ENCODE peak calls at places on chromosomes 7 and 10, in four cellular contexts. D is T-helper 2 cell; A is RWPE1; W is natural killer cell treated with Interleukin-12 subunit alpha and Interleukin-12 subunit beta and Interleukin-15 and Interleukin-18, amount 100 ng/mL, for 72 hours. V is an unnamed sample.

GRCh38 chr7:15954671-15955354 is 268.3 kb upstream of the MEOX2 start:
- DNase-seq in D (no peak), A (no peak), W (no peak), V (no peak)

GRCh38 chr10:26860026-26860541 is 674 bp downstream of the ABI1 start:
- DNase-seq in D (peak; percentile 13), A (peak; percentile 75), W (peak; percentile 68), V (peak; percentile 46)

GRCh38 chr10:43808136-43808535 is 159.5 kb upstream of the ZNF32 start:
- DNase-seq in D (no peak), A (no peak), W (no peak), V (no peak)

GRCh38 chr7:1758417-1758858 is 88.4 kb downstream of the ELFN1 start:
- DNase-seq in D (no peak), A (peak; percentile 29), W (no peak), V (peak; percentile 5)

GRCh38 chr10:113849946-113850345 is 3.9 kb downstream of the DCLRE1A start:
- DNase-seq in D (no peak), A (no peak), W (no peak), V (no peak)

GRCh38 chr7:113015038-113015645 is 71.5 kb downstream of the GPR85 start:
- DNase-seq in D (no peak), A (peak; percentile 14), W (no peak), V (peak; percentile 9)

GRCh38 chr10:104231784-104232612 is at the start of gene CFAP43:
- DNase-seq in D (peak; percentile 99), A (peak; percentile 100), W (peak; percentile 98), V (peak; percentile 90)

GRCh38 chr7:151261534-151261933 is 13.0 kb upstream of the SMARCD3 start:
- DNase-seq in D (no peak), A (no peak), W (no peak), V (no peak)

GRCh38 chr10:62993121-62993520 is 140.0 kb upstream of the NRBF2 start:
- DNase-seq in D (no peak), A (no peak), W (no peak), V (no peak)

GRCh38 chr10:132660385-132660784 is 122.8 kb downstream of the INPP5A start:
- DNase-seq in D (no peak), A (no peak), W (no peak), V (no peak)

GRCh38 chr10:71587941-71588573 is 131.5 kb downstream of the C10orf105 start:
- DNase-seq in D (no peak), A (no peak), W (no peak), V (no peak)

GRCh38 chr7:155883491-155884224 is 71.4 kb upstream of the SHH start:
- DNase-seq in D (no peak), A (no peak), W (no peak), V (no peak)

GRCh38 chr10:47441973-47442750 is 41.8 kb downstream of the ANXA8 start:
- DNase-seq in D (no peak), A (no peak), W (peak; percentile 32), V (no peak)

GRCh38 chr7:135597181-135597925 is 39.6 kb downstream of the NUP205 start:
- DNase-seq in D (no peak), A (no peak), W (no peak), V (no peak)

GRCh38 chr7:124106575-124106974 is 73.7 kb upstream of the TMEM229A start:
- DNase-seq in D (no peak), A (no peak), W (no peak), V (no peak)

GRCh38 chr10:112728118-112728963 is 221.7 kb upstream of the TCF7L2 start:
- DNase-seq in D (no peak), A (no peak), W (no peak), V (no peak)

GRCh38 chr10:73211106-73211811 is 35.8 kb downstream of the DNAJC9 start:
- DNase-seq in D (no peak), A (no peak), W (no peak), V (no peak)

GRCh38 chr7:106126170-106126938 is 14.2 kb upstream of the SYPL1 start:
- DNase-seq in D (no peak), A (peak; percentile 64), W (no peak), V (no peak)

GRCh38 chr7:12888727-12889126 is 201.3 kb downstream of the ARL4A start:
- DNase-seq in D (no peak), A (no peak), W (no peak), V (no peak)

GRCh38 chr7:131106681-131107342 is 220.9 kb upstream of the MKLN1 start:
- DNase-seq in D (peak; percentile 26), A (peak; percentile 26), W (no peak), V (no peak)

GRCh38 chr7:116500071-116500853 is 724 bp downstream of the CAV2 start:
- DNase-seq in D (peak; percentile 12), A (peak; percentile 63), W (no peak), V (peak; percentile 72)

GRCh38 chr10:61939575-61940301 is 38.2 kb downstream of the ARID5B start:
- DNase-seq in D (no peak), A (peak; percentile 75), W (no peak), V (peak; percentile 33)

GRCh38 chr7:47067215-47067614 is 514.7 kb downstream of the TNS3 start:
- DNase-seq in D (no peak), A (no peak), W (no peak), V (no peak)

GRCh38 chr7:3300651-3301471 is at the start of gene SDK1:
- DNase-seq in D (peak; percentile 87), A (peak; percentile 87), W (peak; percentile 95), V (peak; percentile 52)

GRCh38 chr7:158366916-158367633 is 220.5 kb downstream of the PTPRN2 start:
- DNase-seq in D (no peak), A (no peak), W (no peak), V (no peak)

GRCh38 chr7:97179454-97180104 is 62.1 kb downstream of the SDHAF3 start:
- DNase-seq in D (peak; percentile 6), A (peak; percentile 73), W (peak; percentile 64), V (peak; percentile 57)

GRCh38 chr10:61857746-61858145 is 43.8 kb upstream of the ARID5B start:
- DNase-seq in D (no peak), A (no peak), W (no peak), V (no peak)

GRCh38 chr10:129865960-129866359 is 98.1 kb downstream of the EBF3 start:
- DNase-seq in D (no peak), A (no peak), W (no peak), V (no peak)

GRCh38 chr7:151057038-151057736 is 510 bp downstream of the CDK5 start:
- DNase-seq in D (no peak), A (no peak), W (no peak), V (no peak)

GRCh38 chr7:128217030-128217805 is 23.9 kb upstream of the LEP start:
- DNase-seq in D (no peak), A (peak; percentile 76), W (no peak), V (no peak)

GRCh38 chr10:60305394-60305892 is 84.2 kb downstream of the ANK3 start:
- DNase-seq in D (no peak), A (no peak), W (no peak), V (no peak)

GRCh38 chr7:4842302-4843064 is 19.3 kb downstream of the PAPOLB start:
- DNase-seq in D (no peak), A (no peak), W (no peak), V (peak; percentile 1)

GRCh38 chr10:28903716-28904115 is 226.4 kb downstream of the BAMBI start:
- DNase-seq in D (no peak), A (no peak), W (no peak), V (no peak)

GRCh38 chr7:123754295-123754871 is 5.6 kb upstream of the WASL start:
- DNase-seq in D (no peak), A (no peak), W (no peak), V (no peak)

GRCh38 chr7:18565337-18565736 is 69.8 kb downstream of the HDAC9 start:
- DNase-seq in D (no peak), A (no peak), W (no peak), V (no peak)

GRCh38 chr10:91077549-91078017 is 142.9 kb upstream of the PCGF5 start:
- DNase-seq in D (no peak), A (no peak), W (no peak), V (no peak)

GRCh38 chr7:158710651-158711102 is 6.1 kb upstream of the NCAPG2 start:
- DNase-seq in D (no peak), A (no peak), W (no peak), V (no peak)

GRCh38 chr7:81299272-81299671 is 380.4 kb upstream of the SEMA3C start:
- DNase-seq in D (no peak), A (peak; percentile 77), W (no peak), V (peak; percentile 93)

GRCh38 chr7:28029036-28029435 is 151.6 kb downstream of the JAZF1 start:
- DNase-seq in D (no peak), A (no peak), W (no peak), V (no peak)

GRCh38 chr7:147207988-147208387 is 1091.4 kb downstream of the CNTNAP2 start:
- DNase-seq in D (no peak), A (no peak), W (no peak), V (no peak)

V was measured in kidney glomerular epithelial cell.